ENCODE peak calls at places on chromosomes 16 and 17, in nine cellular contexts. O, F, B, E, L, Q, U, H and M are unnamed samples.

GRCh38 chr16:69330286-69331109 is at the start of gene PDF:
- DNase-seq in O (peak; percentile 96), F (peak; percentile 95), B (peak; percentile 94), E (peak; percentile 91), L (peak; percentile 96), Q (peak; percentile 97), U (peak; percentile 97), H (peak; percentile 94), M (peak; percentile 96)

GRCh38 chr16:72793017-72793416 is 254.9 kb downstream of the ZFHX3 start:
- DNase-seq in O (no peak), F (no peak), B (no peak), E (no peak), L (no peak), Q (no peak), U (no peak), H (no peak), M (no peak)

GRCh38 chr17:45370949-45371413 is 54.2 kb upstream of the MAP3K14 start:
- DNase-seq in O (no peak), F (no peak), B (peak; percentile 48), E (no peak), L (no peak), Q (no peak), U (no peak), H (no peak), M (no peak)

GRCh38 chr17:15886804-15887203 is 58.1 kb upstream of the ADORA2B start:
- DNase-seq in O (no peak), F (peak; percentile 20), B (no peak), E (no peak), L (no peak), Q (no peak), U (no peak), H (no peak), M (no peak)

GRCh38 chr16:68386628-68387027 is 61.7 kb downstream of the SMPD3 start:
- DNase-seq in O (no peak), F (no peak), B (no peak), E (no peak), L (peak; percentile 47), Q (no peak), U (peak; percentile 95), H (no peak), M (peak; percentile 95)

GRCh38 chr17:32142038-32142856 is at the start of gene RHOT1:
- DNase-seq in O (peak; percentile 86), F (peak; percentile 72), B (peak; percentile 87), E (peak; percentile 68), L (peak; percentile 87), Q (peak; percentile 92), U (peak; percentile 72), H (peak; percentile 69), M (peak; percentile 72)

GRCh38 chr17:28727727-28728363 is 743 bp upstream of the NEK8 start:
- DNase-seq in O (peak; percentile 34), F (no peak), B (peak; percentile 78), E (peak; percentile 55), L (peak; percentile 66), Q (peak; percentile 91), U (peak; percentile 76), H (peak; percentile 55), M (peak; percentile 88)

GRCh38 chr17:13002761-13003453 is 14.9 kb downstream of the ELAC2 start:
- DNase-seq in O (peak; percentile 86), F (peak; percentile 80), B (peak; percentile 80), E (peak; percentile 70), L (peak; percentile 82), Q (peak; percentile 87), U (peak; percentile 80), H (peak; percentile 70), M (no peak)

GRCh38 chr16:4677994-4678393 is 15.4 kb upstream of the NUDT16L1 start:
- DNase-seq in O (no peak), F (no peak), B (no peak), E (no peak), L (peak; percentile 40), Q (no peak), U (no peak), H (no peak), M (no peak)

GRCh38 chr17:58324409-58325288 is 3.9 kb downstream of the TSPOAP1 start:
- DNase-seq in O (peak; percentile 66), F (no peak), B (no peak), E (peak; percentile 53), L (peak; percentile 67), Q (peak; percentile 87), U (no peak), H (no peak), M (peak; percentile 78)

GRCh38 chr17:17425005-17425404 is 51.8 kb upstream of the MED9 start:
- DNase-seq in O (no peak), F (no peak), B (no peak), E (no peak), L (no peak), Q (no peak), U (no peak), H (no peak), M (no peak)

GRCh38 chr17:82297804-82298537 is 19.4 kb downstream of the CD7 start:
- DNase-seq in O (peak; percentile 95), F (peak; percentile 85), B (peak; percentile 98), E (peak; percentile 81), L (peak; percentile 91), Q (no peak), U (peak; percentile 94), H (peak; percentile 90), M (peak; percentile 94)

DNA sequence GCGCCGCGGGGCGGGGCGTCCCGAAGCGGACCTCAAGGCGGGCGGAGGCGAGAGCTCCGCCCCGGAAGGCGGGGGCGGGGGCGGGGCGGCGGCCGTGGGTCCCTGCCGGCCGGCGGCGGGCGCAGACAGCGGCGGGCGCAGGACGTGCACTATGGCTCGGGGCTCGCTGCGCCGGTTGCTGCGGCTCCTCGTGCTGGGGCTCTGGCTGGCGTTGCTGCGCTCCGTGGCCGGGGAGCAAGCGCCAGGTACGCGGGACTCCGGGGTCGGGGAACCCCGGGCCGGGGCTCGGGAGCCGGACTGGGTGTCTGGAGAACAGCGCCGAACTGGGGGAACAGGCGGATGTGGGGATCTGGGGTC is at the start of gene TNFRSF12A:
- DNase-seq in O (peak; percentile 80), F (peak; percentile 83), B (peak; percentile 64), E (peak; percentile 64), L (peak; percentile 90), Q (peak; percentile 93), U (peak; percentile 86), H (peak; percentile 70), M (peak; percentile 88)
- TF ChIP-seq CTCF in O (no peak), F (peak; percentile 31), B (no peak), E (peak; percentile 14), L (no peak), Q (no peak), U (no peak), H (no peak), M (no peak)

GRCh38 chr16:10405386-10405939 is 19.6 kb downstream of the ATF7IP2 start:
- DNase-seq in O (peak; percentile 29), F (no peak), B (no peak), E (no peak), L (no peak), Q (no peak), U (no peak), H (no peak), M (no peak)

GRCh38 chr16:10410469-10410868 is 24.6 kb downstream of the ATF7IP2 start:
- DNase-seq in O (no peak), F (no peak), B (no peak), E (no peak), L (no peak), Q (no peak), U (no peak), H (no peak), M (no peak)

GRCh38 chr16:10402975-10403374 is 17.1 kb downstream of the ATF7IP2 start:
- DNase-seq in O (no peak), F (no peak), B (no peak), E (no peak), L (no peak), Q (no peak), U (no peak), H (no peak), M (no peak)

GRCh38 chr16:10412935-10413601 is 27.2 kb downstream of the ATF7IP2 start:
- DNase-seq in O (no peak), F (no peak), B (no peak), E (no peak), L (no peak), Q (no peak), U (no peak), H (no peak), M (no peak)

DNA sequence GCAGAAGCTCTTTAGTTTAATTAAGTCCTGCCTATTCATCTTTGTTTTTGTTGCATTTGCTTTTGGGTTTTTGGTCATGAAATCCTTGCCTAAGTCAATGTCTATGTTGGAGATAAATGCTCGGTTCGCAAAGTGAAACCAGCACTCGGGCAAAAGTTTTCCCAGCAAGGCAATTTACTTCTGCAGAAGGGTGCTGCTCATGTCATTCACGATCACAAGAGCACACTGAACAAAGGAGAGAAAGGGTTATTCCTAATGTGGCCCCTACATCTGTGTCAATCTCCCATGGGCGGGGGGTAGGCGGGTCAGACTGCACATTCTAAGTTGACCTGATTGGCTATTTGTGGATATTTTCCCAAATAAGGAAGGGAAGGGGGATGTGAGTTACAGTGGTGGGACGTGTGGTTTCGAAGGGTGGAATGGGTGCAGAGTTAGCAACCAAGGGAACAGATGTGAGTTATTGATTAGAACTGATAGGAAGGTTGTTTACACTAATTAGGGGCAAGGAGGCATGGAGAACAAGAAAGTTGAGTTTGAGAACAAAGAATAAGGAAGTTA is 23.0 kb downstream of the ATF7IP2 start:
- DNase-seq in O (no peak), F (no peak), B (no peak), E (no peak), L (no peak), Q (no peak), U (no peak), H (no peak), M (no peak)
- H3K9me3 ChIP-seq in O (no peaks in the 10 kb centered on the region), F (peaks cover 88% of the 10 kb centered on the region), B (peaks cover 25% of the 10 kb centered on the region), E (peaks cover 6% of the 10 kb centered on the region), L (peaks cover 30% of the 10 kb centered on the region), Q (no peaks in the 10 kb centered on the region), U (no peaks in the 10 kb centered on the region), H (peaks cover 14% of the 10 kb centered on the region), M (peaks cover 78% of the 10 kb centered on the region)

GRCh38 chr16:3101018-3101840 is 2.1 kb upstream of the ZSCAN10 start:
- DNase-seq in O (peak; percentile 42), F (no peak), B (peak; percentile 59), E (no peak), L (no peak), Q (peak; percentile 79), U (peak; percentile 62), H (no peak), M (peak; percentile 47)
- TF ChIP-seq CTCF in O (peak; percentile 57), F (peak; percentile 52), B (peak; percentile 61), E (no peak), L (peak; percentile 28), Q (peak; percentile 74), U (peak; percentile 49), H (no peak), M (no peak)

GRCh38 chr16:10387378-10387681 is 1.5 kb downstream of the ATF7IP2 start:
- DNase-seq in O (no peak), F (no peak), B (no peak), E (no peak), L (no peak), Q (no peak), U (no peak), H (no peak), M (no peak)

GRCh38 chr16:10390867-10391266 is 5.0 kb downstream of the ATF7IP2 start:
- DNase-seq in O (no peak), F (no peak), B (no peak), E (no peak), L (no peak), Q (no peak), U (no peak), H (no peak), M (no peak)

GRCh38 chr16:10390330-10390729 is 4.5 kb downstream of the ATF7IP2 start:
- DNase-seq in O (no peak), F (no peak), B (no peak), E (no peak), L (no peak), Q (no peak), U (no peak), H (no peak), M (no peak)

GRCh38 chr16:10388987-10389386 is 3.1 kb downstream of the ATF7IP2 start:
- DNase-seq in O (no peak), F (no peak), B (no peak), E (no peak), L (no peak), Q (no peak), U (no peak), H (no peak), M (no peak)

GRCh38 chr16:10391339-10391738 is 5.5 kb downstream of the ATF7IP2 start:
- DNase-seq in O (no peak), F (no peak), B (no peak), E (no peak), L (no peak), Q (no peak), U (no peak), H (no peak), M (no peak)
- H3K9me3 ChIP-seq in O (no peaks in the 10 kb centered on the region), F (no peaks in the 10 kb centered on the region), B (no peaks in the 10 kb centered on the region), E (no peaks in the 10 kb centered on the region), L (no peaks in the 10 kb centered on the region), Q (no peaks in the 10 kb centered on the region), U (no peaks in the 10 kb centered on the region), H (no peaks in the 10 kb centered on the region), M (no peaks in the 10 kb centered on the region)